ENCODE peak calls at places on chromosome 4, in ten cellular contexts. X, Z, W, N, U, J, C, T, Q and R are unnamed samples.
A peak's percentile ranks its signal among the peaks of the same experiment; 100 is the strongest.

GRCh38 chr4:98663226-98664006 is 5.0 kb upstream of the TSPAN5 start:
- DNase-seq in X (no peak), Z (no peak), W (peak; percentile 68), N (no peak), U (no peak), J (no peak), C (peak; percentile 82), T (no peak), Q (no peak), R (no peak)

GRCh38 chr4:150533673-150534072 is 48.3 kb upstream of the MAB21L2 start:
- DNase-seq in X (peak; percentile 30), Z (no peak), W (no peak), N (no peak), U (no peak), J (peak; percentile 3), C (no peak), T (no peak), Q (no peak), R (no peak)

GRCh38 chr4:80740375-80740774 is 290.1 kb upstream of the BMP3 start:
- DNase-seq in X (no peak), Z (no peak), W (no peak), N (no peak), U (no peak), J (no peak), C (no peak), T (no peak), Q (no peak), R (no peak)

GRCh38 chr4:71570492-71570891 is 213.4 kb downstream of the GC start:
- DNase-seq in X (no peak), Z (no peak), W (no peak), N (no peak), U (no peak), J (no peak), C (no peak), T (no peak), Q (no peak), R (no peak)

GRCh38 chr4:173547889-173548288 is 17.9 kb upstream of the HAND2 start:
- DNase-seq in X (peak; percentile 6), Z (no peak), W (no peak), N (no peak), U (no peak), J (no peak), C (peak; percentile 35), T (no peak), Q (no peak), R (no peak)

GRCh38 chr4:147488551-147488950 is 7.7 kb downstream of the EDNRA start:
- DNase-seq in X (no peak), Z (no peak), W (no peak), N (no peak), U (no peak), J (no peak), C (no peak), T (no peak), Q (no peak), R (no peak)

GRCh38 chr4:65217179-65217578 is 453.1 kb downstream of the EPHA5 start:
- DNase-seq in X (no peak), Z (no peak), W (no peak), N (no peak), U (no peak), J (no peak), C (no peak), T (no peak), Q (no peak), R (no peak)

GRCh38 chr4:48223633-48224295 is 45.9 kb downstream of the TEC start:
- DNase-seq in X (no peak), Z (no peak), W (no peak), N (no peak), U (no peak), J (peak; percentile 23), C (no peak), T (no peak), Q (no peak), R (no peak)

GRCh38 chr4:89299153-89299789 is 8.3 kb downstream of the GPRIN3 start:
- DNase-seq in X (peak; percentile 57), Z (no peak), W (no peak), N (no peak), U (peak; percentile 9), J (no peak), C (no peak), T (no peak), Q (no peak), R (no peak)